ENCODE peak calls at places on chromosomes 3 and 15, in nine cellular contexts. One of them, this sample, is unnamed.

GRCh38 chr3:57059416-57059815 is 1.0 kb upstream of the SPATA12 start:
- DNase-seq in AG10803: no peak
- DNase-seq in ELR: peak
- DNase-seq in EH: peak
- DNase-seq in NCI-H2081: no peak
- DNase-seq in stimulated activated naive CD4-positive, alpha-beta T cell: no peak
- DNase-seq in NCI-H1436: no peak
- DNase-seq in lower lobe of right lung: no peak
- DNase-seq in T-helper 2 cell: no peak
- DNase-seq in this sample: no peak

GRCh38 chr3:160260587-160261270 is 35.5 kb downstream of the C3orf80 start:
- DNase-seq in AG10803: peak
- DNase-seq in ELR: no peak
- DNase-seq in EH: no peak
- DNase-seq in NCI-H2081: no peak
- DNase-seq in stimulated activated naive CD4-positive, alpha-beta T cell: no peak
- DNase-seq in NCI-H1436: no peak
- DNase-seq in lower lobe of right lung: no peak
- DNase-seq in T-helper 2 cell: no peak
- DNase-seq in this sample: no peak

GRCh38 chr3:132421832-132422231 is 4.5 kb downstream of the DNAJC13 start:
- DNase-seq in AG10803: peak
- DNase-seq in ELR: peak
- DNase-seq in EH: peak
- DNase-seq in NCI-H2081: no peak
- DNase-seq in stimulated activated naive CD4-positive, alpha-beta T cell: no peak
- DNase-seq in NCI-H1436: no peak
- DNase-seq in lower lobe of right lung: no peak
- DNase-seq in T-helper 2 cell: no peak
- DNase-seq in this sample: no peak

GRCh38 chr3:82080261-82080660 is 318.8 kb upstream of the GBE1 start:
- DNase-seq in AG10803: peak
- DNase-seq in ELR: no peak
- DNase-seq in EH: peak
- DNase-seq in NCI-H2081: no peak
- DNase-seq in stimulated activated naive CD4-positive, alpha-beta T cell: no peak
- DNase-seq in NCI-H1436: no peak
- DNase-seq in lower lobe of right lung: no peak
- DNase-seq in T-helper 2 cell: no peak
- DNase-seq in this sample: no peak

GRCh38 chr3:196988241-196989029 is 19.8 kb upstream of the PIGZ start:
- DNase-seq in AG10803: no peak
- DNase-seq in ELR: no peak
- DNase-seq in EH: peak
- DNase-seq in NCI-H2081: no peak
- DNase-seq in stimulated activated naive CD4-positive, alpha-beta T cell: no peak
- DNase-seq in NCI-H1436: peak
- DNase-seq in lower lobe of right lung: no peak
- DNase-seq in T-helper 2 cell: no peak
- DNase-seq in this sample: no peak

GRCh38 chr3:176919836-176920760 is 277.2 kb downstream of the TBL1XR1 start:
- DNase-seq in AG10803: peak
- DNase-seq in ELR: peak
- DNase-seq in EH: peak
- DNase-seq in NCI-H2081: peak
- DNase-seq in stimulated activated naive CD4-positive, alpha-beta T cell: no peak
- DNase-seq in NCI-H1436: peak
- DNase-seq in lower lobe of right lung: no peak
- DNase-seq in T-helper 2 cell: no peak
- DNase-seq in this sample: no peak

GRCh38 chr3:70856414-70857162 is 544.1 kb upstream of the MDFIC2 start:
- DNase-seq in AG10803: peak
- DNase-seq in ELR: peak
- DNase-seq in EH: peak
- DNase-seq in NCI-H2081: no peak
- DNase-seq in stimulated activated naive CD4-positive, alpha-beta T cell: no peak
- DNase-seq in NCI-H1436: no peak
- DNase-seq in lower lobe of right lung: no peak
- DNase-seq in T-helper 2 cell: no peak
- DNase-seq in this sample: no peak

GRCh38 chr3:11629716-11630115 is 14.0 kb downstream of the VGLL4 start:
- DNase-seq in AG10803: peak
- DNase-seq in ELR: no peak
- DNase-seq in EH: peak
- DNase-seq in NCI-H2081: no peak
- DNase-seq in stimulated activated naive CD4-positive, alpha-beta T cell: no peak
- DNase-seq in NCI-H1436: no peak
- DNase-seq in lower lobe of right lung: no peak
- DNase-seq in T-helper 2 cell: no peak
- DNase-seq in this sample: no peak

GRCh38 chr15:88894819-88895767 is at the start of gene HAPLN3:
- DNase-seq in AG10803: no peak
- DNase-seq in ELR: peak
- DNase-seq in EH: peak
- DNase-seq in NCI-H2081: no peak
- DNase-seq in stimulated activated naive CD4-positive, alpha-beta T cell: peak
- DNase-seq in NCI-H1436: no peak
- DNase-seq in lower lobe of right lung: no peak
- DNase-seq in T-helper 2 cell: peak
- DNase-seq in this sample: peak

GRCh38 chr3:17301271-17301670 is 416.5 kb downstream of the PLCL2 start:
- DNase-seq in AG10803: no peak
- DNase-seq in ELR: no peak
- DNase-seq in EH: no peak
- DNase-seq in NCI-H2081: no peak
- DNase-seq in stimulated activated naive CD4-positive, alpha-beta T cell: no peak
- DNase-seq in NCI-H1436: no peak
- DNase-seq in lower lobe of right lung: no peak
- DNase-seq in T-helper 2 cell: no peak
- DNase-seq in this sample: no peak

GRCh38 chr3:71206821-71207220 is 376.7 kb downstream of the FOXP1 start:
- DNase-seq in AG10803: no peak
- DNase-seq in ELR: no peak
- DNase-seq in EH: no peak
- DNase-seq in NCI-H2081: no peak
- DNase-seq in stimulated activated naive CD4-positive, alpha-beta T cell: no peak
- DNase-seq in NCI-H1436: no peak
- DNase-seq in lower lobe of right lung: no peak
- DNase-seq in T-helper 2 cell: no peak
- DNase-seq in this sample: no peak

This sample was measured in naive thymus-derived CD8-positive, alpha-beta T cell.